ENCODE peak calls at places on chromosomes 7 and 10, in ten cellular contexts. P is lower leg skin; W is stimulated activated CD8-positive, alpha-beta memory T cell treated with anti-CD3 and anti-CD28 coated beads, Interleukin-15, amount 100 ng/mL, for 1 hour; H is right cardiac atrium; G is CD8-positive, alpha-beta memory T cell; E is heart right ventricle; T is NCI-H2081; Q is activated T-cell treated with anti-CD3 and anti-CD28 coated beads for 1 hour; I is activated CD8-positive, alpha-beta memory T cell treated with anti-CD3 and anti-CD28 coated beads, Interleukin-2, amount 50 U/mL, for 48 hours; S is activated gamma-delta T cell treated with Interleukin-2 at 50 U/mL for 16 hours. O is an unnamed sample.

GRCh38 chr10:92298487-92298886 is 7.5 kb downstream of the MARCHF5 start:
- DNase-seq in G (no peak), H (no peak), S (no peak), T (no peak), E (no peak), Q (no peak), I (no peak), P (no peak), W (no peak), O (no peak)

GRCh38 chr7:67854236-67854635 is 857.6 kb downstream of the TYW1 start:
- DNase-seq in Q (no peak), G (no peak), T (no peak), E (no peak), S (no peak), I (no peak), W (no peak), P (no peak), H (no peak), O (no peak)

GRCh38 chr10:30284860-30285594 is 64.1 kb downstream of the MTPAP start:
- DNase-seq in T (no peak), H (no peak), I (no peak), S (no peak), G (no peak), P (no peak), W (no peak), Q (no peak), E (no peak), O (no peak)

GRCh38 chr10:79385804-79386531 is 38.7 kb downstream of the PPIF start:
- DNase-seq in W (no peak), E (no peak), T (no peak), P (peak), I (peak), H (peak), G (no peak), Q (no peak), S (no peak), O (peak)

GRCh38 chr10:43230101-43230908 is 36.6 kb downstream of the RASGEF1A start:
- DNase-seq in W (no peak), Q (no peak), I (peak), E (no peak), H (peak), T (no peak), P (peak), G (no peak), S (peak), O (no peak)

GRCh38 chr10:79027147-79028055 is 41.4 kb upstream of the ZMIZ1 start:
- DNase-seq in W (no peak), S (peak), P (peak), G (peak), T (peak), H (no peak), E (no peak), I (peak), Q (no peak), O (no peak)

GRCh38 chr10:116324951-116325635 is 845 bp downstream of the CCDC172 start:
- DNase-seq in S (no peak), T (no peak), H (no peak), Q (no peak), G (no peak), I (no peak), W (no peak), P (no peak), E (no peak), O (no peak)

GRCh38 chr10:125011171-125011925 is 69.4 kb downstream of the ZRANB1 start:
- DNase-seq in Q (no peak), T (no peak), P (no peak), S (no peak), H (peak), E (no peak), I (no peak), G (no peak), W (no peak), O (no peak)

GRCh38 chr7:23928391-23928790 is 218.4 kb downstream of the STK31 start:
- DNase-seq in W (no peak), S (no peak), G (no peak), T (no peak), H (no peak), Q (no peak), E (no peak), P (no peak), I (no peak), O (no peak)

GRCh38 chr7:123824754-123825067 is 20.3 kb upstream of the HYAL4 start:
- DNase-seq in G (no peak), T (peak), Q (no peak), S (no peak), H (no peak), P (no peak), I (no peak), W (no peak), E (no peak), O (no peak)

GRCh38 chr7:114969096-114969495 is 47.2 kb downstream of the MDFIC start:
- DNase-seq in H (no peak), S (no peak), P (no peak), Q (no peak), I (no peak), T (no peak), W (no peak), G (no peak), E (no peak), O (no peak)

GRCh38 chr10:76242956-76243355 is 811.5 kb downstream of the LRMDA start:
- DNase-seq in E (no peak), T (no peak), I (no peak), G (no peak), Q (no peak), P (no peak), H (no peak), W (no peak), S (no peak), O (no peak)

GRCh38 chr7:101373812-101374612 is 11.3 kb downstream of the COL26A1 start:
- DNase-seq in W (no peak), Q (no peak), G (no peak), H (peak), E (no peak), S (no peak), P (no peak), T (no peak), I (no peak), O (peak)

GRCh38 chr7:69837387-69838068 is 239.3 kb downstream of the AUTS2 start:
- DNase-seq in S (no peak), H (no peak), G (no peak), P (no peak), Q (no peak), E (no peak), I (no peak), W (no peak), T (peak), O (no peak)

GRCh38 chr7:132618956-132619305 is 42.7 kb upstream of the PLXNA4 start:
- DNase-seq in S (no peak), I (no peak), H (no peak), T (no peak), P (no peak), W (no peak), G (no peak), Q (no peak), E (no peak), O (no peak)

GRCh38 chr7:46226860-46227259 is 305.8 kb upstream of the IGFBP3 start:
- DNase-seq in S (no peak), W (no peak), I (no peak), G (no peak), T (no peak), Q (no peak), P (no peak), E (no peak), H (no peak), O (no peak)

GRCh38 chr10:101818958-101819633 is 852 bp upstream of the OGA start:
- DNase-seq in G (no peak), T (peak), W (no peak), E (no peak), I (no peak), H (no peak), Q (no peak), P (no peak), S (no peak), O (no peak)

GRCh38 chr7:116687801-116688201 is 15.8 kb downstream of the MET start:
- DNase-seq in W (no peak), E (no peak), T (no peak), I (no peak), P (no peak), G (no peak), S (no peak), Q (no peak), H (no peak), O (no peak)

GRCh38 chr7:71752171-71752935 is 620.4 kb downstream of the GALNT17 start:
- DNase-seq in T (peak), G (no peak), P (peak), Q (peak), W (no peak), E (peak), I (peak), H (peak), S (no peak), O (peak)